ENCODE peak calls at places on chromosomes 6 and 20, in nine cellular contexts. R, W, H, K, J, F, G, X and N are unnamed samples.

GRCh38 chr6:2491137-2491536 is 245.7 kb upstream of the GMDS start:
- DNase-seq in R (no peak), J (no peak), X (no peak), K (no peak), W (no peak), G (no peak), F (no peak), H (no peak), N (no peak)

GRCh38 chr6:52595000-52595795 is 18.3 kb upstream of the TRAM2 start:
- DNase-seq in W (peak), R (no peak), G (peak), X (no peak), K (peak), F (peak), J (peak), H (no peak), N (peak)

GRCh38 chr6:107658920-107659879 is 164.9 kb downstream of the SCML4 start:
- DNase-seq in J (no peak), H (no peak), R (peak), G (peak), X (no peak), K (no peak), F (no peak), W (no peak), N (no peak)

GRCh38 chr20:47544240-47544639 is 42.6 kb downstream of the NCOA3 start:
- DNase-seq in X (no peak), F (peak), R (no peak), K (peak), G (no peak), W (no peak), H (no peak), J (no peak), N (peak)

GRCh38 chr6:99186417-99186816 is 163.1 kb downstream of the FAXC start:
- DNase-seq in H (no peak), X (no peak), G (no peak), J (no peak), K (no peak), W (no peak), F (no peak), R (no peak), N (no peak)

GRCh38 chr6:110039996-110040383 is 61.9 kb downstream of the GPR6 start:
- DNase-seq in H (no peak), K (peak), F (peak), G (no peak), R (no peak), W (peak), J (peak), X (peak), N (peak)

GRCh38 chr20:40110241-40110910 is 578.7 kb downstream of the MAFB start:
- DNase-seq in R (peak), H (peak), K (peak), W (no peak), J (no peak), G (no peak), X (no peak), F (no peak), N (no peak)

GRCh38 chr6:79257381-79258205 is 23.1 kb upstream of the HMGN3 start:
- DNase-seq in R (peak), X (no peak), W (no peak), G (no peak), K (peak), H (no peak), F (peak), J (no peak), N (no peak)

GRCh38 chr20:21395666-21396044 is 1.7 kb downstream of the NKX2-4 start:
- DNase-seq in R (no peak), G (no peak), J (peak), K (no peak), W (no peak), F (no peak), H (no peak), X (no peak), N (peak)

GRCh38 chr6:5318617-5319016 is 57.3 kb downstream of the FARS2 start:
- DNase-seq in G (no peak), X (no peak), F (no peak), R (no peak), J (no peak), W (no peak), H (no peak), K (no peak), N (no peak)

GRCh38 chr20:61813791-61814190 is 251.9 kb downstream of the TAF4 start:
- DNase-seq in F (no peak), R (no peak), W (no peak), X (no peak), K (no peak), H (no peak), J (no peak), G (no peak), N (no peak)

GRCh38 chr20:36219671-36220220 is 16.5 kb upstream of the AAR2 start:
- DNase-seq in K (no peak), G (no peak), R (no peak), J (no peak), F (no peak), H (no peak), W (no peak), X (no peak), N (no peak)

GRCh38 chr6:9984607-9985006 is 430.3 kb downstream of the TFAP2A start:
- DNase-seq in H (no peak), X (no peak), W (no peak), G (no peak), J (no peak), K (no peak), F (no peak), R (no peak), N (no peak)

GRCh38 chr6:147724454-147724853 is 216.0 kb downstream of the SAMD5 start:
- DNase-seq in K (no peak), J (no peak), R (no peak), F (no peak), H (no peak), W (peak), X (no peak), G (no peak), N (no peak)

GRCh38 chr6:27986928-27987725 is 30.1 kb downstream of the OR2B6 start:
- DNase-seq in F (peak), H (no peak), W (no peak), G (no peak), R (no peak), J (no peak), K (no peak), X (no peak), N (no peak)

GRCh38 chr20:8082025-8082424 is 50.0 kb upstream of the PLCB1 start:
- DNase-seq in R (no peak), K (peak), G (no peak), F (no peak), J (no peak), X (no peak), W (peak), H (no peak), N (no peak)

GRCh38 chr20:37775200-37775599 is 81.4 kb downstream of the CTNNBL1 start:
- DNase-seq in H (no peak), X (no peak), J (no peak), K (no peak), R (no peak), F (no peak), W (no peak), G (no peak), N (no peak)

GRCh38 chr6:20400476-20401402 is 940 bp upstream of the E2F3 start:
- DNase-seq in X (peak), H (peak), W (no peak), R (peak), K (peak), F (peak), J (no peak), G (no peak), N (peak)

GRCh38 chr6:9745476-9745875 is 669.4 kb downstream of the TFAP2A start:
- DNase-seq in F (no peak), J (no peak), K (no peak), W (no peak), X (no peak), H (no peak), R (no peak), G (no peak), N (no peak)

GRCh38 chr6:43798688-43799444 is 28.9 kb downstream of the VEGFA start:
- DNase-seq in K (peak), J (no peak), W (no peak), G (peak), X (peak), H (peak), F (peak), R (peak), N (no peak)

GRCh38 chr20:18087054-18087453 is 29.3 kb upstream of the OVOL2 start:
- DNase-seq in G (no peak), X (no peak), R (no peak), J (no peak), W (no peak), H (no peak), F (no peak), K (no peak), N (no peak)

GRCh38 chr6:62479722-62480121 is 193.7 kb upstream of the KHDRBS2 start:
- DNase-seq in F (no peak), W (no peak), X (no peak), H (no peak), G (no peak), J (no peak), R (no peak), K (no peak), N (no peak)

GRCh38 chr6:151807513-151808330 is at the start of gene ESR1:
- DNase-seq in W (peak), R (no peak), K (peak), J (peak), F (peak), H (peak), X (peak), G (no peak), N (peak)

GRCh38 chr20:10673176-10673830 is 496 bp downstream of the JAG1 start:
- DNase-seq in W (peak), X (peak), J (peak), H (peak), F (no peak), K (no peak), G (no peak), R (no peak), N (peak)

GRCh38 chr6:54195637-54196036 is 84.4 kb downstream of the MLIP start:
- DNase-seq in K (no peak), F (no peak), R (no peak), G (no peak), W (no peak), X (no peak), H (no peak), J (no peak), N (no peak)

GRCh38 chr6:72657798-72658197 is 35.9 kb downstream of the KCNQ5 start:
- DNase-seq in J (no peak), H (no peak), K (peak), X (no peak), R (no peak), F (no peak), G (no peak), W (no peak), N (no peak)

GRCh38 chr6:3119040-3119723 is 671 bp downstream of the BPHL start:
- DNase-seq in X (no peak), F (peak), G (no peak), J (no peak), K (peak), R (no peak), W (no peak), H (no peak), N (no peak)

GRCh38 chr20:15756001-15756400 is 817.2 kb downstream of the KIF16B start:
- DNase-seq in F (no peak), R (no peak), G (no peak), W (no peak), K (no peak), J (no peak), X (no peak), H (no peak), N (no peak)

GRCh38 chr6:104630522-104630921 is 229.2 kb downstream of the HACE1 start:
- DNase-seq in G (no peak), F (no peak), W (no peak), X (no peak), H (no peak), R (no peak), K (no peak), J (no peak), N (no peak)

GRCh38 chr6:2103644-2104523 is 141.5 kb downstream of the GMDS start:
- DNase-seq in X (peak), J (peak), W (no peak), F (peak), R (peak), K (peak), H (no peak), G (peak), N (no peak)

GRCh38 chr20:34541917-34542316 is 16.6 kb upstream of the MAP1LC3A start:
- DNase-seq in J (no peak), W (no peak), G (no peak), X (no peak), F (no peak), R (no peak), H (no peak), K (no peak), N (no peak)

DNA sequence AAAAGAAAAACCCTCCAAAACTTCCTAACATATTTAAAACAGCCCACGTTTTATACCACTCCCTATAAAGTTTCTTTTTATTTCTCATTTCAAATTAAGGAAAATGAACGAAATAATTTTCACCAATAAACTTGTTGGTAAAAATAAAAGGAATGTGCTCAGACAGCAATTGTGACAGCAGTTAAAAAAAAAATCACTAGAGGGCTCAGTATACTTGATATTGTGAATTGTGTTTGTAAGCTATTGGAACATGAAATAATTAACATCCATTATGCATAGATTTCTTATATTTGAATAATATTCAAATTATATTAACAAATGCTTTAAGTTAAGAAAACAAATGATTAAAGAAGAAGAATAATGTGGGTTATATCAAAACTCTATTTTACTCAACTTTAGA is 105.5 kb downstream of the ASCC3 start:
- DNase-seq in K (no peak), F (no peak), R (no peak), J (no peak), X (no peak), G (no peak), W (no peak), H (no peak), N (no peak)
- TF ChIP-seq CTCF in K (peak), F (peak), R (no peak), J (no peak), X (peak), G (no peak), W (peak), H (no peak), N (no peak)

DNA sequence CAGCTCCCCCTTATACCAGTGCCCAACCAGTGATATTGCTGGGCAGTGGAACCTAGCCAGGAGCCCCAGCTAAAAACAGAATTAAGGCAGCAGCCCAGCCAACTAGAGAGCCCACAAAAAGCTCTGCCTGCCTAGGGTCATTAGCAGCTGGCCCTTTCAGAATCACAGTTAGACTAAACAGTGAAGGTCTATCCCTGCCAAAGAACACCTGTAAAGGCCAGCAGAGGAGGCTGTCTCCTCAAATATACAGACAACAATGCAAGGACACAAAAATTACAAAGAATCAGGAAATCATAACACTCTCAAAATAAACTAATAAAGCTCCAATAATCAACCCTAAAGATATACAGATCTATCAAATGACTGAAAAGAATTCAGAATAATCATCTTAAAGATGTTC is 77.8 kb upstream of the HTR1E start:
- DNase-seq in K (no peak), H (no peak), G (no peak), J (no peak), W (no peak), R (no peak), F (no peak), X (no peak), N (no peak)
- TF ChIP-seq CTCF in K (no peak), H (no peak), G (no peak), J (no peak), W (peak), R (no peak), F (peak), X (no peak), N (no peak)

GRCh38 chr20:25099580-25099979 is 17.6 kb upstream of the VSX1 start:
- DNase-seq in X (no peak), F (no peak), K (no peak), G (no peak), H (no peak), W (no peak), J (no peak), R (no peak), N (no peak)

GRCh38 chr20:25103526-25103925 is 21.6 kb upstream of the VSX1 start:
- DNase-seq in F (no peak), X (no peak), R (no peak), H (no peak), G (no peak), W (no peak), K (no peak), J (no peak), N (no peak)

GRCh38 chr20:25100914-25101313 is 19.0 kb upstream of the VSX1 start:
- DNase-seq in W (no peak), J (no peak), K (no peak), H (no peak), F (no peak), R (no peak), X (no peak), G (no peak), N (no peak)
- TF ChIP-seq CTCF in W (no peak), J (no peak), K (no peak), H (no peak), F (no peak), R (no peak), X (no peak), G (no peak), N (no peak)

GRCh38 chr6:123962508-123962907 is 158.8 kb downstream of the NKAIN2 start:
- DNase-seq in H (no peak), R (no peak), G (no peak), X (peak), F (peak), W (no peak), K (no peak), J (no peak), N (no peak)

GRCh38 chr6:123967900-123968299 is 164.2 kb downstream of the NKAIN2 start:
- DNase-seq in H (no peak), W (no peak), X (peak), K (no peak), R (no peak), J (no peak), G (no peak), F (no peak), N (no peak)

GRCh38 chr6:123965894-123966293 is 162.2 kb downstream of the NKAIN2 start:
- DNase-seq in K (no peak), J (no peak), X (peak), R (no peak), H (no peak), F (peak), G (no peak), W (peak), N (peak)
- TF ChIP-seq CTCF in K (no peak), J (no peak), X (no peak), R (no peak), H (peak), F (peak), G (peak), W (peak), N (no peak)

GRCh38 chr20:1397710-1398109 is 4.9 kb upstream of the FKBP1A start:
- DNase-seq in H (no peak), F (no peak), G (no peak), K (no peak), R (no peak), W (no peak), J (no peak), X (no peak), N (no peak)
- TF ChIP-seq CTCF in H (no peak), F (no peak), G (peak), K (peak), R (no peak), W (peak), J (no peak), X (peak), N (no peak)

DNA sequence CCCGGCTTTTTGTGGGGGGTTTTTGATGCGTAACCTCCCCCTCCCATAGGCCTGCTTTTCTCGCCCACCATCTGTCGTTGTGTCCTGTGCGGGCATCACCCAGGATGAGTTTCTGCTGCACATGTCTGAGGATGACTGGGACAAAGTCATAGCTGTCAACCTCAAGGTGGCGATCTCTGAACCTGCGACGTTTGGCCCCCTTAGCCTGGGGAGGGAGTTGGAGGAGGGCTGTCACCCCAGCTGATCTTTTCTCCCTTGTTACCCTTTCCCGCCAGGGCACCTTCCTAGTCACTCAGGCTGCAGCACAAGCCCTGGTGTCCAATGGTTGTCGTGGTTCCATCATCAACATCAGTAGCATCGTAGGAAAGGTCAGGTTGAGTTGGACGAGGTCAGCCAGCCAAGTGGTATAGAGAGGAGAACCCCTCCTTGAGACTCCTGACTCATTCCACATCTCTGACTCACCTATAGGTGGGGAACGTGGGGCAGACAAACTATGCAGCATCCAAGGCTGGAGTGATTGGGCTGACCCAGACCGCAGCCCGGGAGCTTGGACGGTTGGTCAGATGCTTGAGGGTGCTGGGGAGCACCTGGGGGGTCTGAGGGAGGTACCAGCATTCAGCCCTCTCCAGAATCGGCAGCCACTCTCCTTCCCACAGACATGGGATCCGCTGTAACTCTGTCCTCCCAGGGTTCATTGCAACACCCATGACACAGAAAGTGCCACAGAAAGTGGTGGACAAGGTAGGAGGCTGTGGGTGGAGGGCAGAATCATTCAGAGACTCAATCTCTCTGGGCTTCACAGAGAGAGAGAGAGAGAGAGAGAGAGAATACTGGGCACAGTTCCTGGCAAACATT is 944 bp downstream of the HSD17B8 start:
- DNase-seq in X (no peak), F (peak), H (peak), R (peak), W (peak), J (no peak), G (no peak), K (peak), N (no peak)
- TF ChIP-seq CTCF in X (no peak), F (no peak), H (no peak), R (no peak), W (peak), J (peak), G (peak), K (no peak), N (no peak)

GRCh38 chr6:31782126-31782941 is 5.2 kb upstream of the VWA7 start:
- DNase-seq in F (no peak), K (no peak), H (no peak), X (no peak), R (no peak), G (no peak), J (no peak), W (no peak), N (no peak)
- TF ChIP-seq CTCF in F (no peak), K (no peak), H (no peak), X (no peak), R (no peak), G (no peak), J (no peak), W (no peak), N (no peak)